ENCODE peak calls at places on chromosomes 3 and 15, in four cellular contexts. S is colonic mucosa, Q is PC-3, I is kidney. H is an unnamed sample.

GRCh38 chr3:130374033-130374432 is 28.6 kb downstream of the COL6A5 start:
- DNase-seq in I (no peak), S (no peak), Q (peak; percentile 70), H (no peak)

GRCh38 chr15:51727141-51727897 is 10.1 kb downstream of the LYSMD2 start:
- DNase-seq in I (no peak), S (no peak), Q (peak; percentile 30), H (no peak)

GRCh38 chr3:3633761-3634160 is 165.5 kb upstream of the LRRN1 start:
- DNase-seq in S (no peak), I (no peak), Q (no peak), H (no peak)

GRCh38 chr3:148643389-148643840 is 54.3 kb upstream of the AGTR1 start:
- DNase-seq in I (no peak), S (no peak), Q (no peak), H (peak; percentile 13)

GRCh38 chr3:97961276-97961623 is 11.0 kb downstream of the RIOX2 start:
- DNase-seq in I (no peak), S (no peak), Q (no peak), H (no peak)

GRCh38 chr3:195889843-195890407 is 18.4 kb downstream of the TNK2 start:
- DNase-seq in I (no peak), Q (no peak), S (no peak), H (peak; percentile 77)

GRCh38 chr3:107227091-107227490 is 150.1 kb upstream of the CCDC54 start:
- DNase-seq in Q (peak; percentile 42), I (no peak), S (no peak), H (no peak)

GRCh38 chr3:123193448-123194101 is 8.2 kb upstream of the SEC22A start:
- DNase-seq in S (no peak), Q (no peak), I (no peak), H (no peak)

GRCh38 chr15:28106294-28107110 is 7.4 kb upstream of the OCA2 start:
- DNase-seq in I (peak; percentile 75), S (no peak), Q (no peak), H (peak; percentile 45)

GRCh38 chr15:57923750-57924149 is 141.8 kb downstream of the ALDH1A2 start:
- DNase-seq in I (no peak), S (peak; percentile 63), Q (no peak), H (no peak)

GRCh38 chr3:125051715-125052581 is 3.8 kb downstream of the HEG1 start:
- DNase-seq in Q (peak; percentile 68), S (peak; percentile 41), I (no peak), H (peak; percentile 66)

GRCh38 chr15:65286069-65286703 is 497 bp downstream of the PARP16 start:
- DNase-seq in I (peak; percentile 82), Q (peak; percentile 18), S (peak; percentile 61), H (peak; percentile 87)

GRCh38 chr3:183553263-183554026 is 2.1 kb downstream of the KLHL6 start:
- DNase-seq in Q (no peak), I (no peak), S (no peak), H (no peak)

GRCh38 chr3:53092942-53093341 is 37.3 kb downstream of the RFT1 start:
- DNase-seq in Q (no peak), S (no peak), I (no peak), H (no peak)

GRCh38 chr15:45133561-45133920 is 3.7 kb downstream of the DUOX1 start:
- DNase-seq in Q (no peak), S (no peak), I (peak; percentile 19), H (no peak)

GRCh38 chr3:24235121-24235520 is 259.5 kb downstream of the THRB start:
- DNase-seq in I (no peak), S (no peak), Q (peak; percentile 86), H (no peak)

GRCh38 chr3:69410301-69410700 is 24.4 kb upstream of the FRMD4B start:
- DNase-seq in I (no peak), S (peak; percentile 84), Q (peak; percentile 63), H (peak; percentile 61)

GRCh38 chr3:22777834-22778233 is 425.3 kb upstream of the UBE2E2 start:
- DNase-seq in I (no peak), Q (no peak), S (no peak), H (no peak)

GRCh38 chr3:133440652-133441051 is 40.8 kb downstream of the BFSP2 start:
- DNase-seq in S (no peak), Q (no peak), I (no peak), H (no peak)

GRCh38 chr3:131549340-131549739 is 46.6 kb upstream of the MRPL3 start:
- DNase-seq in Q (peak; percentile 40), I (no peak), S (no peak), H (no peak)

GRCh38 chr15:41949400-41950126 is 22.8 kb downstream of the EHD4 start:
- DNase-seq in S (no peak), Q (no peak), I (no peak), H (peak; percentile 38)

GRCh38 chr3:170962426-170962825 is 54.0 kb upstream of the EIF5A2 start:
- DNase-seq in I (no peak), S (no peak), Q (no peak), H (no peak)

GRCh38 chr3:49714728-49715550 is 4.5 kb downstream of the AMIGO3 start:
- DNase-seq in Q (no peak), I (peak; percentile 59), S (no peak), H (no peak)

GRCh38 chr15:71342658-71343057 is 227.4 kb downstream of the THSD4 start:
- DNase-seq in I (no peak), Q (no peak), S (no peak), H (no peak)

GRCh38 chr3:47420044-47420430 is 39.2 kb downstream of the PTPN23 start:
- DNase-seq in I (no peak), S (no peak), Q (no peak), H (no peak)

GRCh38 chr15:68434021-68434420 is 2.1 kb upstream of the ITGA11 start:
- DNase-seq in Q (no peak), I (peak; percentile 20), S (peak; percentile 4), H (no peak)

GRCh38 chr15:48096813-48097212 is 24.0 kb upstream of the SLC24A5 start:
- DNase-seq in S (no peak), Q (peak; percentile 54), I (no peak), H (no peak)

GRCh38 chr3:71942432-71942831 is 157.5 kb upstream of the PROK2 start:
- DNase-seq in S (no peak), Q (no peak), I (no peak), H (no peak)

GRCh38 chr3:114221165-114221880 is 16.1 kb downstream of the ZNF80 start:
- DNase-seq in S (no peak), I (no peak), Q (no peak), H (no peak)

GRCh38 chr3:150080058-150080730 is 109.5 kb upstream of the PFN2 start:
- DNase-seq in Q (no peak), I (no peak), S (no peak), H (peak; percentile 9)

GRCh38 chr15:48144889-48145288 is 24.1 kb downstream of the SLC24A5 start:
- DNase-seq in I (no peak), Q (no peak), S (no peak), H (no peak)

GRCh38 chr3:29746163-29746562 is 465.3 kb downstream of the RBMS3 start:
- DNase-seq in I (no peak), S (no peak), Q (no peak), H (peak; percentile 44)

GRCh38 chr3:58029842-58030584 is 21.8 kb downstream of the FLNB start:
- DNase-seq in Q (no peak), I (no peak), S (no peak), H (no peak)

GRCh38 chr3:188578579-188579363 is 424.8 kb downstream of the LPP start:
- DNase-seq in Q (peak; percentile 38), I (peak; percentile 70), S (no peak), H (no peak)

GRCh38 chr15:66908503-66909095 is 156.8 kb upstream of the SMAD3 start:
- DNase-seq in Q (no peak), I (no peak), S (no peak), H (no peak)

GRCh38 chr15:89201465-89202005 is 19.8 kb downstream of the RLBP1 start:
- DNase-seq in Q (no peak), S (no peak), I (no peak), H (no peak)

GRCh38 chr3:181709537-181710279 is 2.0 kb upstream of the SOX2 start:
- DNase-seq in I (peak; percentile 79), Q (peak; percentile 80), S (peak; percentile 82), H (peak; percentile 91)

GRCh38 chr3:101189786-101190185 is 130.6 kb downstream of the IMPG2 start:
- DNase-seq in Q (peak; percentile 86), I (no peak), S (no peak), H (no peak)

GRCh38 chr15:66389859-66390382 is 3.2 kb downstream of the MAP2K1 start:
- DNase-seq in I (no peak), Q (peak; percentile 48), S (no peak), H (no peak)

GRCh38 chr15:24223739-24224138 is 451.8 kb upstream of the NPAP1 start:
- DNase-seq in Q (no peak), S (no peak), I (no peak), H (no peak)
- TF ChIP-seq CTCF in Q (no peak), S (no peak), I (no peak), H (no peak)

GRCh38 chr3:168251371-168251770 is 155.6 kb upstream of the GOLIM4 start:
- DNase-seq in S (no peak), I (no peak), Q (no peak), H (peak; percentile 26)
- H3K9ac ChIP-seq in S (no peak overlapping the region), I (no peak overlapping the region), Q (no peak overlapping the region), H (no peak overlapping the region)

DNA sequence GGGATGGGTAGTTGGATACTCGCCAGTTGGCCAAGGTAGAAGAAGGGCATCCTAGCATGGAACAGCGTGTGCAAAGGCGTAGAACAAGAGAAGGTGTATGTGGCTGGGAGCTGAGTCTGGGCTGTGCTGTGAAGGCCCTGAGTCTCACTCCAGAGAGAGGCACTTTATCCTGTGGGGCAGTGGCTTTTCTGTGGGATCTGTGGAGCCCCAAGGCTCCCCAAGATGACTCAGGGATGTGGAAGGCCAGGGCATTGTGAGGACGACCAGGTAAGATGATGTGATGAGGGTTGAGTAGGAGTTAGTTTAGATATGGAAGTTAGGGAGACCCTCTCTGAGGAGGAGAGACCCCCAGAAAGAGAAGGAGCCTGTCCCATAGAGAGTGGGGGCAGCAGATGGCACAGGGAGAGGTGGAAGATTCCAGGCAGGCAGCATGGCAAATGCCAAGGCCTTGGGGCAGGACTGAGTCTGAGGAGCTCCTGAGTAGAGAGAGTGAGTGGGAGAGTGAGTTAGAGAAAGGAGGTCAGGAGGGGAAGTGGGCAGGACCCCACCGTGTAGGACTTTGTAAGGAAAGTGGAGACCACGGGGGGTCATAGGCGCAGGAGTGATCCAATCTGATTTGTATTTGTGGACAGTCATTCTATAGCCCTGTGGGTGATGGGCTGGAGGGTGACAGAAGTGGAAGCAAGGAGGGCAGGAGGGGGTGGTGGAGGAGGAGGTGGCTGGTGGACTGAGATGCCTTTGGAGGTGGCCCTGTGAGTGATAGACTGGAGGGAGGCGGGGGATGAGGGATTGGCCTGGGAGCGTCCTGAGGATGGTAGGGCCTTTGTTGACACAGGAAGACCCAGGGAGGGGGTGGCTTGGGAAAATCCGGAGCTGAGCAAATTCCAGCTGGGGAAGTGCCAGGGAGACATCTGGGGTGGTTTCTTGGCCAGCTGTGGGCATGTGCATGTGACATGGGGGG is 50.3 kb downstream of the FBLN2 start:
- DNase-seq in S (no peak), I (no peak), Q (peak; percentile 73), H (no peak)
- H3K27ac ChIP-seq in S (no peak overlapping the region), I (no peak overlapping the region), Q (peak overlapping the region; percentile 85), H (no peak overlapping the region)

DNA sequence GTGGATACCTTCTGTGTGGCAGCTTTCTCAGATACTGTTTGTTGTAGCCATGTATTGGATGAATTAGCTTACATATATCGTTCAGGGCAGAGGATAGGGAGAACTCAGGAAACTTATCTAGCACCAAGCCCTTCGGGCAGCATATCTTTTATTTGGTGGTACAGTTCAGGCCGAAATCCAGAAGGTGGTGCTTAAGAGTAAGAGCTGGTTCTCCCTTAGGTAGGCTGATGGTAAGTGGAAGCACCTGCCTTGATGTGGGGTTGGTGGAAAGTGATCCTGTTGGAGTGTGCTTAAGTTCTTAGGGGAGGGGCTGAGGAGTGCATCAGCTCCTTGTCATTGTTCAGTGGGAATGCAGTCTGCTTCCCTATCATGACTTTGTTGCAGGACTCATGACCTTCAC is 187.5 kb downstream of the DOCK3 start:
- DNase-seq in I (no peak), S (no peak), Q (peak; percentile 17), H (peak; percentile 16)
- TF ChIP-seq CTCF in I (no peak), S (no peak), Q (peak; percentile 27), H (peak; percentile 6)

GRCh38 chr3:178618197-178618596 is 82.0 kb downstream of the KCNMB2 start:
- DNase-seq in Q (no peak), I (no peak), S (no peak), H (no peak)
- H3K9ac ChIP-seq in Q (no peak overlapping the region), I (no peak overlapping the region), S (no peak overlapping the region), H (no peak overlapping the region)

H was measured in neural progenitor cell.